ENCODE peak calls at places on chromosomes 7 and 10, in nine cellular contexts. P is body of pancreas, E is cardiac muscle cell, J is colonic mucosa, Q is uterus, V is gastrocnemius medialis, A is PC-9, I is heart right ventricle, N is heart left ventricle. H is an unnamed sample.

GRCh38 chr7:110827287-110827855 is 263.6 kb upstream of the LRRN3 start:
- DNase-seq in P (no peak), E (no peak), J (no peak), Q (no peak), V (no peak), A (no peak), I (no peak), N (no peak), H (no peak)

GRCh38 chr10:70759769-70760168 is 25.4 kb downstream of the TBATA start:
- DNase-seq in P (no peak), E (no peak), J (no peak), Q (no peak), V (no peak), A (no peak), I (no peak), N (no peak), H (peak; percentile 61)

GRCh38 chr7:102933763-102934162 is 21.0 kb downstream of the LRRC17 start:
- DNase-seq in P (peak; percentile 40), E (no peak), J (peak; percentile 33), Q (peak; percentile 82), V (no peak), A (no peak), I (peak; percentile 60), N (peak; percentile 65), H (peak; percentile 92)

GRCh38 chr7:70726951-70727378 is 405.0 kb upstream of the GALNT17 start:
- DNase-seq in P (no peak), E (no peak), J (no peak), Q (no peak), V (no peak), A (no peak), I (no peak), N (no peak), H (no peak)

GRCh38 chr10:61863981-61864380 is 37.5 kb upstream of the ARID5B start:
- DNase-seq in P (no peak), E (no peak), J (no peak), Q (no peak), V (no peak), A (no peak), I (no peak), N (no peak), H (no peak)

GRCh38 chr7:12322287-12322902 is 81.3 kb downstream of the VWDE start:
- DNase-seq in P (no peak), E (no peak), J (no peak), Q (no peak), V (no peak), A (no peak), I (no peak), N (no peak), H (no peak)

GRCh38 chr7:151705744-151706567 is 171.0 kb downstream of the PRKAG2 start:
- DNase-seq in P (peak; percentile 59), E (peak; percentile 82), J (peak; percentile 33), Q (peak; percentile 53), V (peak; percentile 75), A (no peak), I (no peak), N (no peak), H (peak; percentile 72)

GRCh38 chr7:117163101-117163500 is 159.8 kb downstream of the WNT2 start:
- DNase-seq in P (no peak), E (no peak), J (no peak), Q (no peak), V (no peak), A (no peak), I (no peak), N (no peak), H (no peak)

GRCh38 chr7:26493737-26494423 is 202.2 kb downstream of the SNX10 start:
- DNase-seq in P (no peak), E (peak; percentile 37), J (no peak), Q (no peak), V (no peak), A (no peak), I (no peak), N (no peak), H (no peak)

GRCh38 chr10:103716206-103717160 is 138.9 kb downstream of the SH3PXD2A start:
- DNase-seq in P (peak; percentile 74), E (no peak), J (peak; percentile 42), Q (no peak), V (no peak), A (peak; percentile 52), I (no peak), N (no peak), H (no peak)

GRCh38 chr10:88372881-88373592 is 210.1 kb downstream of the RNLS start:
- DNase-seq in P (no peak), E (no peak), J (no peak), Q (no peak), V (no peak), A (no peak), I (no peak), N (no peak), H (no peak)

GRCh38 chr10:25016349-25017246 is at the start of gene THNSL1:
- DNase-seq in P (peak; percentile 99), E (peak; percentile 99), J (peak; percentile 98), Q (peak; percentile 98), V (peak; percentile 99), A (peak; percentile 97), I (peak; percentile 99), N (peak; percentile 99), H (peak; percentile 100)

GRCh38 chr10:25015927-25016348 is at the start of gene ENKUR:
- DNase-seq in P (peak; percentile 97), E (peak; percentile 94), J (peak; percentile 94), Q (peak; percentile 91), V (peak; percentile 66), A (peak; percentile 90), I (peak; percentile 85), N (peak; percentile 90), H (peak; percentile 98)

GRCh38 chr10:25017247-25017590 is 807 bp downstream of the THNSL1 start:
- DNase-seq in P (peak; percentile 25), E (peak; percentile 23), J (peak; percentile 43), Q (no peak), V (no peak), A (no peak), I (no peak), N (no peak), H (no peak)

GRCh38 chr10:25018703-25019102 is 2.3 kb downstream of the THNSL1 start:
- DNase-seq in P (no peak), E (no peak), J (no peak), Q (no peak), V (no peak), A (no peak), I (no peak), N (no peak), H (no peak)

GRCh38 chr10:25017661-25018060 is 1.2 kb downstream of the THNSL1 start:
- DNase-seq in P (no peak), E (no peak), J (no peak), Q (no peak), V (no peak), A (no peak), I (no peak), N (no peak), H (no peak)
- H3K27ac ChIP-seq in P (peak overlapping the region; percentile 94), E (peak overlapping the region; percentile 91), J (peak overlapping the region; percentile 88), Q (peak overlapping the region; percentile 94), V (peak overlapping the region; percentile 90), A (peak overlapping the region; percentile 92), I (no peak overlapping the region), N (peak overlapping the region; percentile 93), H (no peak overlapping the region)

GRCh38 chr7:127380479-127380878 is 12.0 kb downstream of the ZNF800 start:
- DNase-seq in P (no peak), E (no peak), J (no peak), Q (no peak), V (no peak), A (no peak), I (no peak), N (no peak), H (no peak)

GRCh38 chr7:127375626-127376025 is 16.9 kb downstream of the ZNF800 start:
- DNase-seq in P (no peak), E (no peak), J (no peak), Q (no peak), V (no peak), A (no peak), I (no peak), N (no peak), H (no peak)

GRCh38 chr7:127379642-127380041 is 12.9 kb downstream of the ZNF800 start:
- DNase-seq in P (no peak), E (no peak), J (no peak), Q (no peak), V (no peak), A (no peak), I (no peak), N (no peak), H (no peak)

GRCh38 chr7:127377425-127377824 is 15.1 kb downstream of the ZNF800 start:
- DNase-seq in P (no peak), E (no peak), J (no peak), Q (no peak), V (no peak), A (no peak), I (no peak), N (no peak), H (no peak)

GRCh38 chr7:127378537-127378936 is 14.0 kb downstream of the ZNF800 start:
- DNase-seq in P (no peak), E (no peak), J (no peak), Q (no peak), V (no peak), A (no peak), I (no peak), N (no peak), H (no peak)
- H3K4me1 ChIP-seq in P (peaks cover 33% of the 10 kb centered on the region), E (no peaks in the 10 kb centered on the region), J (no peaks in the 10 kb centered on the region), Q (no peaks in the 10 kb centered on the region), V (peaks cover 20% of the 10 kb centered on the region), A (no peaks in the 10 kb centered on the region), I (peaks cover 28% of the 10 kb centered on the region), N (peaks cover 3% of the 10 kb centered on the region), H (no peaks in the 10 kb centered on the region)

DNA sequence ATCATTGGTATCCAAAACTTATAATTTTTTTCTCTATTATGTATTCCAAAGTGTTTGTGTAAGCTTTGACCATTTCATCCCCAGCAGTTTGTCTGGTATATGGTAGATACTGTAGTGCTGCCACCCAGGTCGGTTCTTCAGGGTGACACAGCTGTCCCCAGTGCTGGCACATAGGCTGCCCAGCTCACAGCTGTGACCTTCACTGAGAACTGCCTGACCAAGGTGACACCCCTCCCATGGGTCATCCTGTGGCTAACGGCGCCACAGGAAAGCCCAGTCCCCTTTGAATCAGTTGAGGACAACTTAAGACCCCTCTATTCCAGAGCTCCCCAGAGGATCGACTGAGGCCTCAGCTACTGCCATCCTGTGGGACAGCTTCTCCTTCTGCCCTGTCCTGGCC is 644.2 kb upstream of the FOXK1 start:
- DNase-seq in P (no peak), E (no peak), J (no peak), Q (no peak), V (no peak), A (no peak), I (no peak), N (no peak), H (no peak)
- H3K27ac ChIP-seq in P (no peak overlapping the region), E (no peak overlapping the region), J (no peak overlapping the region), Q (no peak overlapping the region), V (no peak overlapping the region), A (no peak overlapping the region), I (no peak overlapping the region), N (no peak overlapping the region), H (no peak overlapping the region)

DNA sequence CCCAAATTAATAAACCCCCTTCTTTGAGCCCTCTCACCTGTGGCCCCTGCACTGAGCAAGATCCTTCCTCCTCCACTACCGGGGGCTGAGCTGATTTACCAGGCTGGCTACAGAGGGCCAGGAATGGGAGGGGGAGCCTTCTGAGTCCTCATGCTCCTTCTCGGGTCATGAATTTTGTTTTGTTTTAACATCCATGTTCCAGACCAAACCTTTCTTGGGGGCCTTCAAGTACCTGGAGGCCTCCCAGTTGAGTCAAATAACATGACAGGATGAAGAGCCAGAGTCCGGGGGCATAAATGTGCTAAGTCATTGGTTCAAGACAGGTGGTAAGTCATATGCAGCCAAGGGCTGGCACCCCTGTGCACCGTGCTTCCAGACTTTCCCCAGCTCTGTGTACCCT is 39.6 kb downstream of the AFAP1L2 start:
- DNase-seq in P (no peak), E (no peak), J (no peak), Q (no peak), V (no peak), A (no peak), I (no peak), N (no peak), H (no peak)
- H3K4me1 ChIP-seq in P (peaks cover 11% of the 10 kb centered on the region), E (peaks cover 7% of the 10 kb centered on the region), J (no peaks in the 10 kb centered on the region), Q (no peaks in the 10 kb centered on the region), V (no peaks in the 10 kb centered on the region), A (peaks cover 3% of the 10 kb centered on the region), I (peaks cover 9% of the 10 kb centered on the region), N (no peaks in the 10 kb centered on the region), H (no peaks in the 10 kb centered on the region)